ENCODE peak calls at places on chromosome 18, in seven cellular contexts. D, Q, M, F, Z, N and R are unnamed samples.
A peak's percentile ranks its signal among the peaks of the same experiment; 100 is the strongest.

GRCh38 chr18:9094307-9095226 is 7.9 kb upstream of the NDUFV2 start:
- DNase-seq in D (no peak), Q (peak; percentile 86), M (no peak), F (no peak), Z (no peak), N (no peak), R (no peak)

GRCh38 chr18:35463050-35463449 is 34.7 kb downstream of the INO80C start:
- DNase-seq in D (no peak), Q (peak; percentile 94), M (no peak), F (peak; percentile 80), Z (no peak), N (no peak), R (no peak)

GRCh38 chr18:37426536-37427080 is 139.0 kb downstream of the CELF4 start:
- DNase-seq in D (no peak), Q (no peak), M (no peak), F (no peak), Z (no peak), N (no peak), R (no peak)

GRCh38 chr18:62606106-62606505 is 83.3 kb downstream of the ZCCHC2 start:
- DNase-seq in D (no peak), Q (no peak), M (no peak), F (no peak), Z (no peak), N (no peak), R (no peak)

GRCh38 chr18:48799724-48800315 is 150.9 kb downstream of the SMAD7 start:
- DNase-seq in D (no peak), Q (no peak), M (peak; percentile 20), F (no peak), Z (no peak), N (no peak), R (peak; percentile 48)

GRCh38 chr18:9965711-9966624 is 52.2 kb downstream of the VAPA start:
- DNase-seq in D (no peak), Q (no peak), M (no peak), F (no peak), Z (no peak), N (no peak), R (no peak)

GRCh38 chr18:32542221-32542798 is 71.6 kb upstream of the GAREM1 start:
- DNase-seq in D (no peak), Q (no peak), M (no peak), F (no peak), Z (no peak), N (no peak), R (no peak)

GRCh38 chr18:830315-830901 is 18.4 kb upstream of the YES1 start:
- DNase-seq in D (no peak), Q (peak; percentile 96), M (no peak), F (no peak), Z (no peak), N (no peak), R (no peak)

GRCh38 chr18:53796042-53796729 is 428.3 kb downstream of the MBD2 start:
- DNase-seq in D (no peak), Q (no peak), M (no peak), F (no peak), Z (no peak), N (no peak), R (no peak)

GRCh38 chr18:75097491-75098225 is 111.3 kb downstream of the PTGR3 start:
- DNase-seq in D (no peak), Q (no peak), M (no peak), F (no peak), Z (no peak), N (no peak), R (peak; percentile 17)

GRCh38 chr18:42574871-42575270 is 540.6 kb downstream of the RIT2 start:
- DNase-seq in D (no peak), Q (no peak), M (no peak), F (peak; percentile 82), Z (no peak), N (no peak), R (no peak)

GRCh38 chr18:78169487-78169886 is 810.1 kb upstream of the SALL3 start:
- DNase-seq in D (no peak), Q (no peak), M (no peak), F (no peak), Z (no peak), N (no peak), R (no peak)

GRCh38 chr18:28267878-28268625 is 91.1 kb upstream of the CDH2 start:
- DNase-seq in D (no peak), Q (peak; percentile 6), M (no peak), F (no peak), Z (no peak), N (no peak), R (no peak)

GRCh38 chr18:37383036-37383788 is 182.4 kb downstream of the CELF4 start:
- DNase-seq in D (no peak), Q (no peak), M (no peak), F (peak; percentile 27), Z (peak; percentile 4), N (no peak), R (no peak)

GRCh38 chr18:24063121-24063731 is 48.7 kb downstream of the TTC39C start:
- DNase-seq in D (no peak), Q (no peak), M (no peak), F (no peak), Z (peak; percentile 27), N (no peak), R (no peak)

GRCh38 chr18:1302861-1303260 is 398.2 kb downstream of the ADCYAP1 start:
- DNase-seq in D (no peak), Q (no peak), M (no peak), F (peak; percentile 66), Z (no peak), N (no peak), R (peak; percentile 39)

GRCh38 chr18:35974181-35974580 is 1.7 kb downstream of the RMP24 start:
- DNase-seq in D (no peak), Q (no peak), M (no peak), F (no peak), Z (no peak), N (no peak), R (no peak)

GRCh38 chr18:6943143-6943542 is 174.5 kb downstream of the LAMA1 start:
- DNase-seq in D (no peak), Q (no peak), M (no peak), F (no peak), Z (no peak), N (no peak), R (no peak)

GRCh38 chr18:32425466-32425865 is 45.2 kb downstream of the GAREM1 start:
- DNase-seq in D (no peak), Q (peak; percentile 3), M (no peak), F (no peak), Z (no peak), N (no peak), R (no peak)

GRCh38 chr18:41875094-41875780 is 79.8 kb upstream of the PIK3C3 start:
- DNase-seq in D (no peak), Q (no peak), M (no peak), F (no peak), Z (no peak), N (no peak), R (no peak)

GRCh38 chr18:31633416-31634330 is 42.0 kb downstream of the TTR start:
- DNase-seq in D (no peak), Q (peak; percentile 9), M (no peak), F (no peak), Z (no peak), N (no peak), R (no peak)

GRCh38 chr18:25144835-25145234 is 207.1 kb downstream of the ZNF521 start:
- DNase-seq in D (no peak), Q (peak; percentile 46), M (no peak), F (no peak), Z (no peak), N (no peak), R (no peak)

GRCh38 chr18:63832470-63832869 is 55.0 kb upstream of the SERPINB2 start:
- DNase-seq in D (no peak), Q (no peak), M (no peak), F (no peak), Z (no peak), N (no peak), R (no peak)

GRCh38 chr18:76491801-76492668 is 3.0 kb downstream of the ZNF516 start:
- DNase-seq in D (peak; percentile 51), Q (peak; percentile 41), M (peak; percentile 54), F (peak; percentile 30), Z (no peak), N (no peak), R (peak; percentile 89)
- H3K27me3 ChIP-seq in D (no peaks in the 10 kb centered on the region), Q (peaks cover 8% of the 10 kb centered on the region), M (no peaks in the 10 kb centered on the region), F (no peaks in the 10 kb centered on the region), Z (no peaks in the 10 kb centered on the region), N (no peaks in the 10 kb centered on the region), R (peaks cover 16% of the 10 kb centered on the region)

DNA sequence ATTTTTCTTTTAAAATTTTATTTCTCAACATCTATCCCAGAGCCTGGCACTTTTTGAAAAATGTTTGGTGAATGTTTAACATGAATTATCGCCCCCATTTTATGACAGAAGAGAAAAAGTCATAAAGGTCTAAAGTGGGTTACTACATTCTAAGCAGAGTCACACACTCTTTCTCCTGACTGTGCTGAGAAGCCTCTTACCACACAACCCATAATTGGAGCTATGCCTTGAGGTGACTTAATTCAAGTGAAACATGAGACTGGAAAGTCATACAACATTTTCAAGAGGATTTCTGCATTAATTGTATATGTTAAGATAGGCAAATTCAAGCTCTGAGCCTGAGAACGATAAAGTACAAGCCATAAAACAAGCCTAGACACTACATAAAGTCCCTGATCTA is 3.1 kb upstream of the DSEL start:
- DNase-seq in D (no peak), Q (no peak), M (no peak), F (no peak), Z (no peak), N (no peak), R (no peak)
- H3K4me3 ChIP-seq in D (no peak overlapping the region), Q (no peak overlapping the region), M (no peak overlapping the region), F (no peak overlapping the region), Z (no peak overlapping the region), N (no peak overlapping the region), R (no peak overlapping the region)

DNA sequence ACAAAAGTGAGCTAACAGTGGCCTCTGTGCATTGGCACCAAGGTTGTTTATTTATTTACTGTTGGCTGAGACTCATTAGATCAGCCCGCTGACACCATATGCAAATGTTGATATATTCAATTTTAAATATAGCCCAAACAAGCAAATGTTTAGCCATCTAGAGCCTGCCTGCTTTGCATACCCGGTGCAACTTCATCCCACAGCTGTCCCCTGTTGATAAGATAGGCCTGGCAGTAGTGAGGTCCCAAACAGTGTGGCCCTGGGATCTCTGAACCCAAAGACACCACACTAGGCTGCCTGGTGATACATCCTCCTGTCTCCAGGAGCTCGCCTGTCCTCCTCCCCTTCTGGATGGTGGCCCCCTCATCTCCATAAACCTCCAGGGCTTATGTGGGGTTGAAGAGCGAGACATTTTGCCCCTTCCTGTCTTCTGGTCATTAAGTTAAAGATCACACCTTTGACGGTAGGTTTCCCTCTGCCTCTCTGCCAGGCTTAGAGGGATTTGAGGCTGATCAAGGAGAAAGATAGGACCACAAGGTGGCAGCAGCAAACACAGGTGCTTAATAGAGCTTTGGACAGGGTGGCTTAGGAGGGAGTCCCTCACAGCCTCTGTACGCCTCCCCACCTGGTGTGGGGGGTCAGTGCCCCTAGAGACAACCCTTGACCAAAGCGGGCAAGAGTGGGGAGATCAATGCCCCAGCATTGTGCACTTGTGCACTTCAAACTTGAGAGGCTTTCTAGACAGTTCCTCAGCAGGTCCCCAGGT is 23.7 kb upstream of the MYO5B start:
- DNase-seq in D (no peak), Q (peak; percentile 20), M (no peak), F (no peak), Z (peak; percentile 33), N (no peak), R (no peak)
- TF ChIP-seq CTCF in D (peak; percentile 61), Q (no peak), M (no peak), F (peak; percentile 34), Z (peak; percentile 66), N (no peak), R (peak; percentile 38)

DNA sequence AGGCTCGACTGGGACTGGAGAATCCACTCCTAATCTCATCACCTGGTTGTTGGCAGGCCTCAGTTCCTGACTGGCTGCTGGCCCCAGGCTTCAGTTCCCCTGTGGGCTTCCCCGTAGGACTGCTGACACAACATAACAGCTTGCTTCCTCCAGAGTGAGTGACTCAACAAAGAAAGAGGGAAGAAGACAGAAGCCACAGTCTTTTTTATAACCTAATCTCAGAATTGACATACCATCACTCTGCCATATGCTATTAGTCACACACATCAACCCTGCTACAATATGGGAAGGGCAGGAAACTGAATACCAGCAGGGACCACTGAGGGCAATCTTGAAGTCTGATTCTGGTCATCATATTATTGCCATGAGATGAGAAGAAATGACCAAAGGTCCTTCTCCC is 76.8 kb upstream of the SLC14A2 start:
- DNase-seq in D (no peak), Q (no peak), M (no peak), F (no peak), Z (no peak), N (no peak), R (no peak)
- H3K27me3 ChIP-seq in D (no peaks in the 10 kb centered on the region), Q (no peaks in the 10 kb centered on the region), M (no peaks in the 10 kb centered on the region), F (no peaks in the 10 kb centered on the region), Z (peaks cover 2% of the 10 kb centered on the region), N (no peaks in the 10 kb centered on the region), R (no peaks in the 10 kb centered on the region)